ENCODE peak calls at places on chromosomes 2 and 18, in seven cellular contexts. One of them, this sample, is unnamed.

GRCh38 chr2:218003265-218003950 is 613 bp upstream of the TNS1 start:
- DNase-seq in GM12865: no peak
- DNase-seq in right lobe of liver: no peak
- DNase-seq in SK-MEL-5: no peak
- DNase-seq in activated effector memory CD4-positive, alpha-beta T cell treated with Interleukin-2 at 50 U/mL for 16 hours: no peak
- DNase-seq in GM23338: no peak
- DNase-seq in activated CD8-positive, alpha-beta memory T cell treated with anti-CD3 and anti-CD28 coated beads for 24 hours: no peak
- DNase-seq in this sample: no peak

GRCh38 chr2:172113617-172114016 is 10.9 kb upstream of the DLX2 start:
- DNase-seq in GM12865: peak; percentile 39
- DNase-seq in right lobe of liver: no peak
- DNase-seq in SK-MEL-5: peak; percentile 62
- DNase-seq in activated effector memory CD4-positive, alpha-beta T cell treated with Interleukin-2 at 50 U/mL for 16 hours: no peak
- DNase-seq in GM23338: peak; percentile 57
- DNase-seq in activated CD8-positive, alpha-beta memory T cell treated with anti-CD3 and anti-CD28 coated beads for 24 hours: no peak
- DNase-seq in this sample: no peak

GRCh38 chr18:8307960-8308359 is 301.3 kb upstream of the RAB12 start:
- DNase-seq in GM12865: no peak
- DNase-seq in right lobe of liver: no peak
- DNase-seq in SK-MEL-5: no peak
- DNase-seq in activated effector memory CD4-positive, alpha-beta T cell treated with Interleukin-2 at 50 U/mL for 16 hours: no peak
- DNase-seq in GM23338: no peak
- DNase-seq in activated CD8-positive, alpha-beta memory T cell treated with anti-CD3 and anti-CD28 coated beads for 24 hours: no peak
- DNase-seq in this sample: no peak

GRCh38 chr2:224062481-224063307 is 23.6 kb upstream of the SERPINE2 start:
- DNase-seq in GM12865: no peak
- DNase-seq in right lobe of liver: no peak
- DNase-seq in SK-MEL-5: peak; percentile 54
- DNase-seq in activated effector memory CD4-positive, alpha-beta T cell treated with Interleukin-2 at 50 U/mL for 16 hours: no peak
- DNase-seq in GM23338: peak; percentile 21
- DNase-seq in activated CD8-positive, alpha-beta memory T cell treated with anti-CD3 and anti-CD28 coated beads for 24 hours: no peak
- DNase-seq in this sample: no peak

GRCh38 chr2:79861059-79861374 is 348.2 kb downstream of the CTNNA2 start:
- DNase-seq in GM12865: no peak
- DNase-seq in right lobe of liver: no peak
- DNase-seq in SK-MEL-5: no peak
- DNase-seq in activated effector memory CD4-positive, alpha-beta T cell treated with Interleukin-2 at 50 U/mL for 16 hours: no peak
- DNase-seq in GM23338: no peak
- DNase-seq in activated CD8-positive, alpha-beta memory T cell treated with anti-CD3 and anti-CD28 coated beads for 24 hours: no peak
- DNase-seq in this sample: no peak

GRCh38 chr2:213818436-213818835 is 534.2 kb downstream of the SPAG16 start:
- DNase-seq in GM12865: no peak
- DNase-seq in right lobe of liver: no peak
- DNase-seq in SK-MEL-5: no peak
- DNase-seq in activated effector memory CD4-positive, alpha-beta T cell treated with Interleukin-2 at 50 U/mL for 16 hours: no peak
- DNase-seq in GM23338: no peak
- DNase-seq in activated CD8-positive, alpha-beta memory T cell treated with anti-CD3 and anti-CD28 coated beads for 24 hours: no peak
- DNase-seq in this sample: no peak

GRCh38 chr2:96391153-96391827 is 55.7 kb downstream of the NCAPH start:
- DNase-seq in GM12865: no peak
- DNase-seq in right lobe of liver: no peak
- DNase-seq in SK-MEL-5: no peak
- DNase-seq in activated effector memory CD4-positive, alpha-beta T cell treated with Interleukin-2 at 50 U/mL for 16 hours: no peak
- DNase-seq in GM23338: no peak
- DNase-seq in activated CD8-positive, alpha-beta memory T cell treated with anti-CD3 and anti-CD28 coated beads for 24 hours: no peak
- DNase-seq in this sample: no peak

GRCh38 chr2:39275016-39275415 is 31.2 kb upstream of the CDKL4 start:
- DNase-seq in GM12865: no peak
- DNase-seq in right lobe of liver: no peak
- DNase-seq in SK-MEL-5: no peak
- DNase-seq in activated effector memory CD4-positive, alpha-beta T cell treated with Interleukin-2 at 50 U/mL for 16 hours: no peak
- DNase-seq in GM23338: no peak
- DNase-seq in activated CD8-positive, alpha-beta memory T cell treated with anti-CD3 and anti-CD28 coated beads for 24 hours: no peak
- DNase-seq in this sample: no peak

GRCh38 chr18:74899554-74899953 is 301.9 kb downstream of the ZNF407 start:
- DNase-seq in GM12865: no peak
- DNase-seq in right lobe of liver: peak; percentile 37
- DNase-seq in SK-MEL-5: no peak
- DNase-seq in activated effector memory CD4-positive, alpha-beta T cell treated with Interleukin-2 at 50 U/mL for 16 hours: no peak
- DNase-seq in GM23338: no peak
- DNase-seq in activated CD8-positive, alpha-beta memory T cell treated with anti-CD3 and anti-CD28 coated beads for 24 hours: no peak
- DNase-seq in this sample: no peak

GRCh38 chr2:237097326-237097910 is 11.7 kb downstream of the COPS8 start:
- DNase-seq in GM12865: no peak
- DNase-seq in right lobe of liver: no peak
- DNase-seq in SK-MEL-5: no peak
- DNase-seq in activated effector memory CD4-positive, alpha-beta T cell treated with Interleukin-2 at 50 U/mL for 16 hours: no peak
- DNase-seq in GM23338: no peak
- DNase-seq in activated CD8-positive, alpha-beta memory T cell treated with anti-CD3 and anti-CD28 coated beads for 24 hours: no peak
- DNase-seq in this sample: no peak

GRCh38 chr2:102082591-102083586 is 59.7 kb upstream of the IL1R1 start:
- DNase-seq in GM12865: peak; percentile 80
- DNase-seq in right lobe of liver: no peak
- DNase-seq in SK-MEL-5: no peak
- DNase-seq in activated effector memory CD4-positive, alpha-beta T cell treated with Interleukin-2 at 50 U/mL for 16 hours: peak; percentile 19
- DNase-seq in GM23338: no peak
- DNase-seq in activated CD8-positive, alpha-beta memory T cell treated with anti-CD3 and anti-CD28 coated beads for 24 hours: peak; percentile 85
- DNase-seq in this sample: no peak

GRCh38 chr18:48021273-48021914 is 90.9 kb upstream of the SMAD2 start:
- DNase-seq in GM12865: peak; percentile 20
- DNase-seq in right lobe of liver: no peak
- DNase-seq in SK-MEL-5: no peak
- DNase-seq in activated effector memory CD4-positive, alpha-beta T cell treated with Interleukin-2 at 50 U/mL for 16 hours: no peak
- DNase-seq in GM23338: no peak
- DNase-seq in activated CD8-positive, alpha-beta memory T cell treated with anti-CD3 and anti-CD28 coated beads for 24 hours: no peak
- DNase-seq in this sample: no peak

GRCh38 chr2:8806885-8807701 is 30.3 kb downstream of the KIDINS220 start:
- DNase-seq in GM12865: no peak
- DNase-seq in right lobe of liver: no peak
- DNase-seq in SK-MEL-5: no peak
- DNase-seq in activated effector memory CD4-positive, alpha-beta T cell treated with Interleukin-2 at 50 U/mL for 16 hours: no peak
- DNase-seq in GM23338: no peak
- DNase-seq in activated CD8-positive, alpha-beta memory T cell treated with anti-CD3 and anti-CD28 coated beads for 24 hours: no peak
- DNase-seq in this sample: no peak

GRCh38 chr2:56587456-56587855 is 403.7 kb downstream of the CCDC85A start:
- DNase-seq in GM12865: no peak
- DNase-seq in right lobe of liver: no peak
- DNase-seq in SK-MEL-5: no peak
- DNase-seq in activated effector memory CD4-positive, alpha-beta T cell treated with Interleukin-2 at 50 U/mL for 16 hours: no peak
- DNase-seq in GM23338: no peak
- DNase-seq in activated CD8-positive, alpha-beta memory T cell treated with anti-CD3 and anti-CD28 coated beads for 24 hours: no peak
- DNase-seq in this sample: no peak

GRCh38 chr2:160940699-160941098 is 219.5 kb upstream of the TANK start:
- DNase-seq in GM12865: peak; percentile 63
- DNase-seq in right lobe of liver: no peak
- DNase-seq in SK-MEL-5: no peak
- DNase-seq in activated effector memory CD4-positive, alpha-beta T cell treated with Interleukin-2 at 50 U/mL for 16 hours: no peak
- DNase-seq in GM23338: no peak
- DNase-seq in activated CD8-positive, alpha-beta memory T cell treated with anti-CD3 and anti-CD28 coated beads for 24 hours: no peak
- DNase-seq in this sample: no peak

This sample was measured in esophagus muscularis mucosa.